ENCODE peak calls at places on chromosomes 2 and 18, in nine cellular contexts. One of them, this sample, is unnamed.

GRCh38 chr2:223930002-223930976 is 14.8 kb downstream of the WDFY1 start:
- DNase-seq in OCI-LY7: no peak
- DNase-seq in endodermal cell: peak
- DNase-seq in AG04450: no peak
- DNase-seq in tibial nerve: no peak
- DNase-seq in brain microvascular endothelial cell: peak
- DNase-seq in NB4: no peak
- DNase-seq in breast epithelium: no peak
- DNase-seq in kidney epithelial cell: no peak
- DNase-seq in this sample: no peak

GRCh38 chr2:17969661-17970060 is 91.2 kb downstream of the KCNS3 start:
- DNase-seq in brain microvascular endothelial cell: peak
- DNase-seq in OCI-LY7: no peak
- DNase-seq in NB4: no peak
- DNase-seq in breast epithelium: no peak
- DNase-seq in tibial nerve: no peak
- DNase-seq in endodermal cell: no peak
- DNase-seq in kidney epithelial cell: no peak
- DNase-seq in AG04450: peak
- DNase-seq in this sample: no peak

GRCh38 chr18:13581055-13581454 is 145.3 kb downstream of the FAM210A start:
- DNase-seq in AG04450: no peak
- DNase-seq in NB4: no peak
- DNase-seq in endodermal cell: no peak
- DNase-seq in tibial nerve: no peak
- DNase-seq in kidney epithelial cell: no peak
- DNase-seq in OCI-LY7: no peak
- DNase-seq in breast epithelium: no peak
- DNase-seq in brain microvascular endothelial cell: no peak
- DNase-seq in this sample: no peak

GRCh38 chr2:127103243-127104165 is 3.5 kb downstream of the BIN1 start:
- DNase-seq in endodermal cell: no peak
- DNase-seq in tibial nerve: no peak
- DNase-seq in breast epithelium: no peak
- DNase-seq in AG04450: no peak
- DNase-seq in brain microvascular endothelial cell: no peak
- DNase-seq in kidney epithelial cell: no peak
- DNase-seq in OCI-LY7: no peak
- DNase-seq in NB4: no peak
- DNase-seq in this sample: no peak

GRCh38 chr18:45384137-45384998 is 230.9 kb upstream of the SLC14A2 start:
- DNase-seq in breast epithelium: no peak
- DNase-seq in endodermal cell: peak
- DNase-seq in OCI-LY7: peak
- DNase-seq in brain microvascular endothelial cell: peak
- DNase-seq in tibial nerve: peak
- DNase-seq in NB4: peak
- DNase-seq in AG04450: no peak
- DNase-seq in kidney epithelial cell: no peak
- DNase-seq in this sample: no peak

GRCh38 chr2:31253344-31254155 is 19.6 kb downstream of the EHD3 start:
- DNase-seq in endodermal cell: peak
- DNase-seq in tibial nerve: no peak
- DNase-seq in breast epithelium: peak
- DNase-seq in OCI-LY7: peak
- DNase-seq in AG04450: no peak
- DNase-seq in brain microvascular endothelial cell: no peak
- DNase-seq in NB4: no peak
- DNase-seq in kidney epithelial cell: no peak
- DNase-seq in this sample: no peak

GRCh38 chr2:204828191-204828590 is 282.9 kb downstream of the PARD3B start:
- DNase-seq in NB4: no peak
- DNase-seq in kidney epithelial cell: no peak
- DNase-seq in OCI-LY7: no peak
- DNase-seq in brain microvascular endothelial cell: no peak
- DNase-seq in breast epithelium: no peak
- DNase-seq in AG04450: no peak
- DNase-seq in endodermal cell: no peak
- DNase-seq in tibial nerve: no peak
- DNase-seq in this sample: no peak

GRCh38 chr2:160956243-160956802 is 203.9 kb upstream of the TANK start:
- DNase-seq in AG04450: no peak
- DNase-seq in brain microvascular endothelial cell: no peak
- DNase-seq in tibial nerve: no peak
- DNase-seq in breast epithelium: no peak
- DNase-seq in kidney epithelial cell: no peak
- DNase-seq in endodermal cell: no peak
- DNase-seq in NB4: no peak
- DNase-seq in OCI-LY7: no peak
- DNase-seq in this sample: no peak

GRCh38 chr2:237968048-237968862 is 1.4 kb downstream of the UBE2F start:
- DNase-seq in breast epithelium: no peak
- DNase-seq in tibial nerve: no peak
- DNase-seq in kidney epithelial cell: peak
- DNase-seq in brain microvascular endothelial cell: peak
- DNase-seq in NB4: peak
- DNase-seq in OCI-LY7: peak
- DNase-seq in endodermal cell: peak
- DNase-seq in AG04450: peak
- DNase-seq in this sample: no peak

GRCh38 chr2:144052103-144052502 is 467.8 kb downstream of the ZEB2 start:
- DNase-seq in tibial nerve: no peak
- DNase-seq in brain microvascular endothelial cell: no peak
- DNase-seq in breast epithelium: no peak
- DNase-seq in OCI-LY7: no peak
- DNase-seq in AG04450: no peak
- DNase-seq in endodermal cell: no peak
- DNase-seq in kidney epithelial cell: no peak
- DNase-seq in NB4: no peak
- DNase-seq in this sample: no peak

GRCh38 chr18:10270160-10270571 is 184.3 kb upstream of the APCDD1 start:
- DNase-seq in OCI-LY7: no peak
- DNase-seq in endodermal cell: no peak
- DNase-seq in kidney epithelial cell: no peak
- DNase-seq in brain microvascular endothelial cell: peak
- DNase-seq in NB4: no peak
- DNase-seq in breast epithelium: peak
- DNase-seq in tibial nerve: peak
- DNase-seq in AG04450: no peak
- DNase-seq in this sample: no peak

GRCh38 chr2:10026940-10027569 is 16.3 kb upstream of the KLF11 start:
- DNase-seq in NB4: no peak
- DNase-seq in tibial nerve: no peak
- DNase-seq in brain microvascular endothelial cell: no peak
- DNase-seq in AG04450: no peak
- DNase-seq in kidney epithelial cell: no peak
- DNase-seq in endodermal cell: no peak
- DNase-seq in OCI-LY7: no peak
- DNase-seq in breast epithelium: no peak
- DNase-seq in this sample: no peak
- H3K4me3 ChIP-seq in NB4: no peak
- H3K4me3 ChIP-seq in tibial nerve: no peak
- H3K4me3 ChIP-seq in brain microvascular endothelial cell: no peak
- H3K4me3 ChIP-seq in AG04450: no peak
- H3K4me3 ChIP-seq in kidney epithelial cell: no peak
- H3K4me3 ChIP-seq in endodermal cell: no peak
- H3K4me3 ChIP-seq in OCI-LY7: no peak
- H3K4me3 ChIP-seq in breast epithelium: no peak
- H3K4me3 ChIP-seq in this sample: no peak

GRCh38 chr2:113242318-113242717 is 36.4 kb downstream of the PAX8 start:
- DNase-seq in kidney epithelial cell: no peak
- DNase-seq in tibial nerve: no peak
- DNase-seq in endodermal cell: no peak
- DNase-seq in OCI-LY7: no peak
- DNase-seq in brain microvascular endothelial cell: no peak
- DNase-seq in NB4: no peak
- DNase-seq in AG04450: no peak
- DNase-seq in breast epithelium: no peak
- DNase-seq in this sample: no peak

GRCh38 chr2:113236367-113237159 is 42.2 kb downstream of the PAX8 start:
- DNase-seq in kidney epithelial cell: no peak
- DNase-seq in AG04450: no peak
- DNase-seq in breast epithelium: no peak
- DNase-seq in tibial nerve: no peak
- DNase-seq in NB4: peak
- DNase-seq in brain microvascular endothelial cell: no peak
- DNase-seq in endodermal cell: no peak
- DNase-seq in OCI-LY7: no peak
- DNase-seq in this sample: no peak

GRCh38 chr2:113237604-113238003 is 41.1 kb downstream of the PAX8 start:
- DNase-seq in NB4: no peak
- DNase-seq in kidney epithelial cell: no peak
- DNase-seq in endodermal cell: no peak
- DNase-seq in breast epithelium: no peak
- DNase-seq in tibial nerve: no peak
- DNase-seq in brain microvascular endothelial cell: no peak
- DNase-seq in OCI-LY7: no peak
- DNase-seq in AG04450: no peak
- DNase-seq in this sample: no peak

GRCh38 chr2:113240915-113241911 is 37.5 kb downstream of the PAX8 start:
- DNase-seq in brain microvascular endothelial cell: peak
- DNase-seq in OCI-LY7: no peak
- DNase-seq in tibial nerve: peak
- DNase-seq in kidney epithelial cell: peak
- DNase-seq in NB4: peak
- DNase-seq in endodermal cell: no peak
- DNase-seq in breast epithelium: peak
- DNase-seq in AG04450: peak
- DNase-seq in this sample: peak

GRCh38 chr2:113240150-113240914 is 38.4 kb downstream of the PAX8 start:
- DNase-seq in endodermal cell: no peak
- DNase-seq in kidney epithelial cell: no peak
- DNase-seq in AG04450: peak
- DNase-seq in tibial nerve: peak
- DNase-seq in breast epithelium: peak
- DNase-seq in NB4: peak
- DNase-seq in brain microvascular endothelial cell: peak
- DNase-seq in OCI-LY7: no peak
- DNase-seq in this sample: peak
- H3K4me3 ChIP-seq in endodermal cell: no peak
- H3K4me3 ChIP-seq in kidney epithelial cell: no peak
- H3K4me3 ChIP-seq in AG04450: peak
- H3K4me3 ChIP-seq in tibial nerve: no peak
- H3K4me3 ChIP-seq in breast epithelium: no peak
- H3K4me3 ChIP-seq in NB4: peak
- H3K4me3 ChIP-seq in brain microvascular endothelial cell: no peak
- H3K4me3 ChIP-seq in OCI-LY7: no peak
- H3K4me3 ChIP-seq in this sample: no peak

GRCh38 chr2:134261398-134262131 is 7.7 kb downstream of the MGAT5 start:
- DNase-seq in OCI-LY7: peak
- DNase-seq in tibial nerve: no peak
- DNase-seq in endodermal cell: peak
- DNase-seq in NB4: peak
- DNase-seq in breast epithelium: no peak
- DNase-seq in AG04450: no peak
- DNase-seq in brain microvascular endothelial cell: no peak
- DNase-seq in kidney epithelial cell: no peak
- DNase-seq in this sample: no peak

GRCh38 chr2:134260726-134261125 is 6.9 kb downstream of the MGAT5 start:
- DNase-seq in breast epithelium: no peak
- DNase-seq in NB4: no peak
- DNase-seq in kidney epithelial cell: no peak
- DNase-seq in brain microvascular endothelial cell: peak
- DNase-seq in OCI-LY7: no peak
- DNase-seq in tibial nerve: no peak
- DNase-seq in AG04450: peak
- DNase-seq in endodermal cell: no peak
- DNase-seq in this sample: no peak

GRCh38 chr2:134258684-134259408 is 5.0 kb downstream of the MGAT5 start:
- DNase-seq in OCI-LY7: peak
- DNase-seq in tibial nerve: no peak
- DNase-seq in endodermal cell: no peak
- DNase-seq in AG04450: no peak
- DNase-seq in breast epithelium: no peak
- DNase-seq in brain microvascular endothelial cell: no peak
- DNase-seq in NB4: no peak
- DNase-seq in kidney epithelial cell: no peak
- DNase-seq in this sample: no peak

GRCh38 chr2:134259571-134259970 is 5.7 kb downstream of the MGAT5 start:
- DNase-seq in brain microvascular endothelial cell: no peak
- DNase-seq in NB4: no peak
- DNase-seq in tibial nerve: no peak
- DNase-seq in endodermal cell: no peak
- DNase-seq in kidney epithelial cell: no peak
- DNase-seq in breast epithelium: no peak
- DNase-seq in AG04450: no peak
- DNase-seq in OCI-LY7: no peak
- DNase-seq in this sample: no peak

DNA sequence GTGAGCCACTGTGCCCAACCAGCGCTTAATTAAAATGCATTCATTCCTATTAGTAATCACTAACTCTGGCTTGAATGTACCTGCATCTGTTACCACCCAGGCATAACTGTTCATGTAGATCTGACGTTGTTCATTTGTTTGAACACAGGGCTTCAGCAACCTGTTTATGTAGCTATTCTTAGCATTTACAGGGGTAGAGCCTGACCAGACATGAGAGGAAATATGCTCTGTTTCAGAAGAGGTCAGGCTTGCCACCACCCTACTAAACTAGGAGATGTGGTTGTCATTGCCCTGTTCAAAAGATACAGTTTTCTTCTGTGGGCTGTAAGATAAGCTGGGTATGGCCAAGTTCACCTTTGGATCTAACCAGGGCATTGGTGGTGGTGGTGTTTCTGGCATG is 8.8 kb downstream of the MGAT5 start:
- DNase-seq in brain microvascular endothelial cell: no peak
- DNase-seq in tibial nerve: no peak
- DNase-seq in endodermal cell: no peak
- DNase-seq in kidney epithelial cell: no peak
- DNase-seq in AG04450: no peak
- DNase-seq in breast epithelium: no peak
- DNase-seq in NB4: no peak
- DNase-seq in OCI-LY7: peak
- DNase-seq in this sample: no peak
- H3K4me3 ChIP-seq in brain microvascular endothelial cell: no peak
- H3K4me3 ChIP-seq in tibial nerve: no peak
- H3K4me3 ChIP-seq in endodermal cell: no peak
- H3K4me3 ChIP-seq in kidney epithelial cell: no peak
- H3K4me3 ChIP-seq in AG04450: no peak
- H3K4me3 ChIP-seq in breast epithelium: no peak
- H3K4me3 ChIP-seq in NB4: no peak
- H3K4me3 ChIP-seq in OCI-LY7: peak
- H3K4me3 ChIP-seq in this sample: no peak

DNA sequence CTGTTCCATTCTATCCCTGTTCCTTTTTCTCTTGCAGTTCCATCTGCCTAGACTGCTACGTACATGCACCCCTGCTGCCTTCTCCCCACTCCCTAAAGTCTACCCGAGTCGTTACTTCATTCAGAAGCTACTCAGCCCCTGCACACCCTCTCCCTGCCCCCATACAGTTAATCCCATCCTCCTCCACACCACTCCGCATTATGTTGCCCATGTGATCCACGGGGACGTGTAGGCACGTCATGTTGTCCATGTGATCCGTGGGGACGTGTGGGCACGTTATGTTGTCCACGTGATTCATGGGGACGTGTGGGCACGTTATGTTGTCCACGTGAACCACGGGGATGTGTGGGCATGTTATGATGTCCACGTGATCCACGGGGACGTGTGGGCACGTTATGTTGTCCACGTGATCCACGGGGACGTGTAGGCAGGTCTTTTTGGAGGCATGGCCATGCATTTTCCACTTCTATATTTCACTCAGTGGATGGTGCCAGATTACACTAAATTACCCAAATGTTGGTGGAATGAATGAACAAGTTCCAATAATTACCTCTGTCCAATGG is 299.5 kb downstream of the DCDC2C start:
- DNase-seq in brain microvascular endothelial cell: no peak
- DNase-seq in endodermal cell: no peak
- DNase-seq in breast epithelium: no peak
- DNase-seq in AG04450: no peak
- DNase-seq in NB4: no peak
- DNase-seq in tibial nerve: no peak
- DNase-seq in OCI-LY7: no peak
- DNase-seq in kidney epithelial cell: no peak
- DNase-seq in this sample: no peak
- H3K4me3 ChIP-seq in brain microvascular endothelial cell: no peak
- H3K4me3 ChIP-seq in endodermal cell: no peak
- H3K4me3 ChIP-seq in breast epithelium: no peak
- H3K4me3 ChIP-seq in AG04450: no peak
- H3K4me3 ChIP-seq in NB4: no peak
- H3K4me3 ChIP-seq in tibial nerve: no peak
- H3K4me3 ChIP-seq in OCI-LY7: no peak
- H3K4me3 ChIP-seq in kidney epithelial cell: no peak
- H3K4me3 ChIP-seq in this sample: no peak